ENCODE peak calls at places on chromosomes 16 and 17, in four cellular contexts. S is heart right ventricle, W is breast epithelium, A is pancreas. F is an unnamed sample. For H3K9me3, the result is how much of the 10 kb centered on the place peaks cover.

GRCh38 chr17:48494335-48494734 is 36.5 kb downstream of the HOXB1 start:
- DNase-seq in S (no peak), A (no peak), W (no peak), F (no peak)

GRCh38 chr16:88352261-88353200 is 30.2 kb upstream of the ZNF469 start:
- DNase-seq in S (no peak), W (peak), A (peak), F (no peak)

GRCh38 chr17:6567528-6568185 is 11.3 kb upstream of the PITPNM3 start:
- DNase-seq in A (no peak), W (peak), S (no peak), F (peak)

GRCh38 chr16:87604572-87605135 is 2.3 kb downstream of the JPH3 start:
- DNase-seq in W (no peak), S (no peak), A (no peak), F (no peak)

GRCh38 chr17:21689604-21690003 is 2.7 kb upstream of the KCNJ18 start:
- DNase-seq in W (no peak), A (no peak), S (no peak), F (no peak)

GRCh38 chr16:11682655-11683096 is 14.4 kb downstream of the SNN start:
- DNase-seq in W (no peak), A (no peak), S (no peak), F (no peak)

GRCh38 chr17:32518856-32519768 is 32.3 kb downstream of the CDK5R1 start:
- DNase-seq in W (no peak), A (peak), S (peak), F (peak)

GRCh38 chr16:7116734-7117133 is 215.9 kb upstream of the RBFOX1 start:
- DNase-seq in W (no peak), S (no peak), A (no peak), F (no peak)

GRCh38 chr17:5872831-5873230 is 197.3 kb upstream of the WSCD1 start:
- DNase-seq in W (no peak), S (no peak), A (no peak), F (no peak)

GRCh38 chr16:11389083-11389482 is 43.8 kb downstream of the RMI2 start:
- DNase-seq in W (no peak), S (no peak), A (no peak), F (no peak)

GRCh38 chr16:67170168-67170947 is at the start of gene NOL3:
- DNase-seq in A (peak), W (peak), S (peak), F (peak)

GRCh38 chr17:10745231-10745630 is 15.4 kb upstream of the TMEM220 start:
- DNase-seq in W (no peak), S (no peak), A (no peak), F (no peak)

GRCh38 chr17:42252528-42253172 is 23.5 kb downstream of the STAT5B start:
- DNase-seq in S (no peak), A (no peak), W (no peak), F (no peak)

GRCh38 chr16:89123001-89123830 is 29.6 kb downstream of the ACSF3 start:
- DNase-seq in W (no peak), A (no peak), S (peak), F (no peak)

GRCh38 chr17:3981455-3981854 is 17.2 kb upstream of the ATP2A3 start:
- DNase-seq in A (peak), S (no peak), W (no peak), F (no peak)

GRCh38 chr17:75289832-75290337 is 652 bp upstream of the SLC25A19 start:
- DNase-seq in A (no peak), W (peak), S (peak), F (peak)

GRCh38 chr16:11020792-11021440 is 76.6 kb downstream of the CLEC16A start:
- DNase-seq in W (no peak), S (no peak), A (no peak), F (no peak)

GRCh38 chr16:69865701-69866100 is 85.4 kb upstream of the CLEC18A start:
- DNase-seq in W (no peak), S (no peak), A (no peak), F (no peak)

GRCh38 chr16:84514874-84515835 is 10.7 kb upstream of the MEAK7 start:
- DNase-seq in W (peak), S (no peak), A (no peak), F (no peak)

GRCh38 chr17:34382586-34383224 is 19.7 kb upstream of the CCL1 start:
- DNase-seq in W (no peak), A (no peak), S (no peak), F (no peak)

GRCh38 chr16:85086347-85087291 is 25.7 kb downstream of the CIBAR2 start:
- DNase-seq in S (peak), A (peak), W (peak), F (peak)

GRCh38 chr16:54284319-54284930 is 2.2 kb downstream of the IRX3 start:
- DNase-seq in A (peak), W (no peak), S (no peak), F (peak)

GRCh38 chr16:85010446-85010930 is 847 bp downstream of the ZDHHC7 start:
- DNase-seq in A (no peak), S (no peak), W (no peak), F (no peak)

GRCh38 chr17:21239680-21240374 is 13.4 kb downstream of the NATD1 start:
- DNase-seq in W (no peak), A (no peak), S (no peak), F (no peak)

GRCh38 chr17:36728030-36728991 is 126.9 kb downstream of the MRM1 start:
- DNase-seq in A (no peak), W (no peak), S (no peak), F (no peak)

GRCh38 chr16:70770968-70771552 is 29.9 kb downstream of the VAC14 start:
- DNase-seq in W (peak), S (peak), A (peak), F (peak)

GRCh38 chr17:82599674-82600661 is 48.3 kb downstream of the WDR45B start:
- DNase-seq in W (no peak), A (no peak), S (no peak), F (no peak)

GRCh38 chr17:63276821-63277220 is 169.3 kb downstream of the CYB561 start:
- DNase-seq in A (no peak), W (no peak), S (no peak), F (no peak)

GRCh38 chr16:7555459-7555858 is 222.8 kb downstream of the RBFOX1 start:
- DNase-seq in A (no peak), S (no peak), W (no peak), F (no peak)

GRCh38 chr16:21339269-21339641 is 61.2 kb upstream of the CRYM start:
- DNase-seq in A (no peak), S (no peak), W (no peak), F (no peak)

GRCh38 chr16:85069171-85069570 is 41.6 kb downstream of the KIAA0513 start:
- DNase-seq in A (no peak), S (no peak), W (no peak), F (no peak)

GRCh38 chr17:42337442-42337841 is 49.1 kb downstream of the STAT5A start:
- DNase-seq in W (no peak), S (no peak), A (no peak), F (no peak)

GRCh38 chr16:47136101-47136820 is 7.5 kb downstream of the NETO2 start:
- DNase-seq in A (no peak), W (no peak), S (no peak), F (no peak)

GRCh38 chr17:75459590-75460267 is 3.3 kb downstream of the TMEM94 start:
- DNase-seq in S (no peak), A (no peak), W (peak), F (no peak)

GRCh38 chr16:74521691-74522090 is 85.2 kb downstream of the GLG1 start:
- DNase-seq in S (no peak), A (no peak), W (no peak), F (no peak)

GRCh38 chr17:79007504-79008381 is 1.8 kb downstream of the CANT1 start:
- DNase-seq in A (no peak), S (no peak), W (no peak), F (no peak)

GRCh38 chr16:65576631-65577030 is 454.8 kb upstream of the CDH11 start:
- DNase-seq in A (no peak), W (no peak), S (no peak), F (no peak)

GRCh38 chr16:23296994-23297393 is 5.1 kb upstream of the SCNN1B start:
- DNase-seq in W (no peak), S (no peak), A (no peak), F (no peak)

GRCh38 chr17:44389723-44390202 is 314 bp upstream of the ITGA2B start:
- DNase-seq in A (no peak), W (no peak), S (no peak), F (no peak)

GRCh38 chr16:14667347-14668266 is 26.5 kb downstream of the PLA2G10 start:
- DNase-seq in A (no peak), W (no peak), S (no peak), F (no peak)
- H3K27ac ChIP-seq in A (no peak), W (no peak), S (no peak), F (no peak)

DNA sequence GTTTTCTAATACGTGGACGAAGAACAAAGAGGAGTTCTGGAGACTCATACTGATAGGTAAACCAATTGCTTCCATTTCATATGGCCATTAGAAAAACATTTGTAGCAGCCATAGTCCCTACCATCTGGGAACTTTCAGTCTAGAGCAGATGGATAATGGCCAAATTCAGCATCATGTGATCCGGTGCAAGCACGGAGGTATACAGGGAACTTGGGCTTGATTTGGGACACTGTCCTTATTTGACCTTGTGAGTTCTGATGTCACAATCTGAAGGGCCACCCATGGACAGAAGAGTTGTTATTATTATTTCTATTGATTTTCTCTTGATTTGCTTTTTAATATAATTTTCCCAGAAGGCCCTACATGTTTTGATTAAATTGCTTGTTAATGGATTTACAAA is 154.6 kb upstream of the ZNF267 start:
- DNase-seq in S (no peak), A (no peak), W (no peak), F (no peak)
- H3K9me3 ChIP-seq in S (under half), A (under half), W (under half), F (under half)

GRCh38 chr17:31492206-31492605 is 100.7 kb downstream of the RAB11FIP4 start:
- DNase-seq in S (no peak), W (no peak), A (no peak), F (no peak)
- H3K27ac ChIP-seq in S (no peak), W (no peak), A (peak), F (no peak)

DNA sequence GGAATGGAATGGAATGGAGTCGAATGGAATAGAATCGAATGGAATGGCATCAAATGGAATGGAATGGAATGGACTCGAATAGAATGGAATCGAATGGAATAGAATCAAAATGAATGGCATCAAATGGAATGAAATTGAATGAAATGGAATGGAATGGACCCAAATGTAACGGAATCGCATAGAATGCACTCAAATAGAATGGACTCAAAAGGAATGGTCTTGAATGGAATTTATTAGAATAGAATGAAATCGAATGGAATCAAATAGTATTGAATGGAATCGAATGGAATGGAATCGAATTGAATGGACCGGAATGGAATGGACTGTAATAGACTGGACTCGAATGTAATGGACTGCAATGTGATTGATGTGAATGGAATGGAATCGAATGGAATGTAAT is 501.4 kb upstream of the WSB1 start:
- DNase-seq in A (no peak), W (no peak), S (no peak), F (no peak)
- H3K9me3 ChIP-seq in A (under half), W (half or more), S (half or more), F (under half)

GRCh38 chr17:2711608-2712299 is at the start of gene CLUH:
- DNase-seq in W (peak), A (peak), S (peak), F (peak)
- H3K27ac ChIP-seq in W (peak), A (peak), S (peak), F (peak)

DNA sequence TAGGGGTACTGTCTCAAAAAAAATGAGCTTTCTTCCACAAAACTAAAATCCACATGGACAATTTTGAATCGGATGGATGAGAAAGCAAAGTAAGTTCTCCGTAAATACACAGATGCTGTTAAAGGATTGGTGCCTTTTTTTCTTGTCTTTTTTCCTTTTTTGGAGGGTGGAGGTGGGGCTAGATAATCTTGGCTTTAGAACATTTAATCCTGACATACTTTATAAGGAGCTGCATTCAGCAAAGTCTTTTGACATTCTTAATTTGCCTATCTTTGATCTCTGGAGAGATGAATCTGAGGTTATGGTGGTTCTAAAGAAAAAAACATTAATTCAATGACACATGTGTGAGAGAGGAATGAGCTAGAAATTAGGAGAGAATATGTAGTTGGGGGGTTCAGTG is 312.3 kb upstream of the KCNJ16 start:
- DNase-seq in W (no peak), A (no peak), S (no peak), F (no peak)
- H3K9me3 ChIP-seq in W (under half), A (under half), S (under half), F (under half)